ENCODE peak calls at places on chromosomes 6 and 20, in ten cellular contexts. K is aorta; E is activated effector memory CD4-positive, alpha-beta T cell treated with anti-CD3 and anti-CD28 coated beads, Interleukin-2, amount 50 U/mL, for 16 hours; G is activated CD4-positive, alpha-beta T cell treated with anti-CD3 and anti-CD28 coated beads, Interleukin-2, amount 50 U/mL, for 48 hours; B is D721Med; Q is mammary epithelial cell; X is activated T-cell treated with anti-CD3 and anti-CD28 coated beads for 1 hour; I is NCI-H748 treated with DMSO at 0.1 percent for 48 hours; W is NCI-H1105; S is Calu3. O is an unnamed sample.

GRCh38 chr6:144284753-144285547 is at the start of gene UTRN:
- DNase-seq in G (peak; percentile 62), S (peak; percentile 72), W (peak; percentile 73), I (peak; percentile 26), Q (peak; percentile 83), E (peak; percentile 78), X (peak; percentile 7), B (no peak), K (peak; percentile 94), O (peak; percentile 16)

GRCh38 chr6:144285798-144286502 is 815 bp downstream of the UTRN start:
- DNase-seq in G (peak; percentile 46), Q (peak; percentile 39), W (peak; percentile 62), X (peak; percentile 11), E (peak; percentile 77), I (no peak), K (peak; percentile 91), B (no peak), S (peak; percentile 57), O (peak; percentile 15)

GRCh38 chr20:63652192-63652980 is 838 bp downstream of the STMN3 start:
- DNase-seq in E (peak; percentile 83), G (no peak), B (no peak), X (no peak), K (peak; percentile 79), Q (no peak), S (no peak), W (peak; percentile 45), I (no peak), O (no peak)

GRCh38 chr6:7247179-7247456 is 65.9 kb downstream of the SSR1 start:
- DNase-seq in Q (no peak), S (no peak), X (no peak), G (no peak), I (no peak), B (no peak), K (no peak), W (no peak), E (no peak), O (no peak)

GRCh38 chr20:3483784-3484183 is 13.0 kb downstream of the ATRN start:
- DNase-seq in X (no peak), S (no peak), I (no peak), W (no peak), Q (no peak), K (no peak), G (no peak), B (no peak), E (no peak), O (no peak)

GRCh38 chr6:117906454-117906904 is 585 bp upstream of the SLC35F1 start:
- DNase-seq in K (no peak), X (no peak), S (no peak), E (no peak), G (no peak), I (no peak), B (no peak), Q (no peak), W (peak; percentile 16), O (no peak)

GRCh38 chr20:37245181-37245580 is 16.4 kb downstream of the GHRH start:
- DNase-seq in I (peak; percentile 73), Q (no peak), S (no peak), K (no peak), B (no peak), X (no peak), E (no peak), G (no peak), W (no peak), O (no peak)

GRCh38 chr6:54868556-54868955 is 22.0 kb downstream of the FAM83B start:
- DNase-seq in E (no peak), X (no peak), Q (no peak), I (no peak), B (no peak), G (no peak), W (no peak), K (no peak), S (no peak), O (no peak)

GRCh38 chr6:88477411-88477810 is 311.3 kb upstream of the CNR1 start:
- DNase-seq in K (no peak), S (no peak), I (no peak), B (no peak), X (no peak), Q (peak; percentile 8), E (no peak), W (no peak), G (no peak), O (no peak)

GRCh38 chr6:23181301-23182110 is 612.1 kb downstream of the HDGFL1 start:
- DNase-seq in G (no peak), X (no peak), K (no peak), B (no peak), E (no peak), W (peak; percentile 50), I (peak; percentile 71), S (no peak), Q (no peak), O (no peak)

GRCh38 chr6:168158280-168158979 is 79.4 kb upstream of the FRMD1 start:
- DNase-seq in K (no peak), X (no peak), W (peak; percentile 63), E (no peak), S (peak; percentile 32), Q (no peak), G (no peak), B (no peak), I (peak; percentile 52), O (no peak)

GRCh38 chr6:28809947-28810654 is 113.7 kb downstream of the TRIM27 start:
- DNase-seq in W (peak; percentile 31), K (no peak), I (peak; percentile 57), X (no peak), G (no peak), B (no peak), S (no peak), E (no peak), Q (no peak), O (no peak)

O was measured in naive thymus-derived CD8-positive, alpha-beta T cell.